ENCODE peak calls at places on chromosomes 16 and 17, in five cellular contexts. One of them, this sample, is unnamed.

GRCh38 chr17:50139950-50140885 is 10.3 kb upstream of the SAMD14 start:
- DNase-seq in HTR-8/SVneo: peak
- DNase-seq in epithelial cell of prostate: no peak
- DNase-seq in T47D: peak
- DNase-seq in progenitor cell of endocrine pancreas: peak
- DNase-seq in this sample: peak

GRCh38 chr16:88449267-88449561 is 3.9 kb upstream of the ZFPM1 start:
- DNase-seq in HTR-8/SVneo: no peak
- DNase-seq in epithelial cell of prostate: no peak
- DNase-seq in T47D: no peak
- DNase-seq in progenitor cell of endocrine pancreas: no peak
- DNase-seq in this sample: no peak

GRCh38 chr17:12116143-12116542 is 95.5 kb downstream of the MAP2K4 start:
- DNase-seq in HTR-8/SVneo: no peak
- DNase-seq in epithelial cell of prostate: no peak
- DNase-seq in T47D: no peak
- DNase-seq in progenitor cell of endocrine pancreas: no peak
- DNase-seq in this sample: no peak

GRCh38 chr17:13010959-13011358 is 6.9 kb downstream of the ELAC2 start:
- DNase-seq in HTR-8/SVneo: no peak
- DNase-seq in epithelial cell of prostate: no peak
- DNase-seq in T47D: no peak
- DNase-seq in progenitor cell of endocrine pancreas: no peak
- DNase-seq in this sample: no peak

GRCh38 chr16:68640972-68641371 is 4.1 kb upstream of the CDH3 start:
- DNase-seq in HTR-8/SVneo: no peak
- DNase-seq in epithelial cell of prostate: peak
- DNase-seq in T47D: no peak
- DNase-seq in progenitor cell of endocrine pancreas: no peak
- DNase-seq in this sample: no peak

GRCh38 chr16:22008215-22009142 is 568 bp downstream of the MOSMO start:
- DNase-seq in HTR-8/SVneo: no peak
- DNase-seq in epithelial cell of prostate: no peak
- DNase-seq in T47D: peak
- DNase-seq in progenitor cell of endocrine pancreas: peak
- DNase-seq in this sample: no peak

GRCh38 chr17:51435641-51436091 is 175.3 kb downstream of the UTP18 start:
- DNase-seq in HTR-8/SVneo: peak
- DNase-seq in epithelial cell of prostate: no peak
- DNase-seq in T47D: no peak
- DNase-seq in progenitor cell of endocrine pancreas: peak
- DNase-seq in this sample: peak

GRCh38 chr17:16491703-16492612 is at the start of gene LRRC75A:
- DNase-seq in HTR-8/SVneo: peak
- DNase-seq in epithelial cell of prostate: no peak
- DNase-seq in T47D: peak
- DNase-seq in progenitor cell of endocrine pancreas: peak
- DNase-seq in this sample: peak

This sample was measured in HEK293T.